ENCODE peak calls at places on chromosomes 6 and 20, in five cellular contexts. One of them, this sample, is unnamed.

GRCh38 chr6:24949020-24949569 is 13.3 kb upstream of the RIPOR2 start:
- DNase-seq in CD8-positive, alpha-beta T cell: peak
- DNase-seq in aorta: no peak
- DNase-seq in activated CD4-positive, alpha-beta T cell treated with anti-CD3 and anti-CD28 coated beads, Interleukin-2, amount 10 ng/mL, durations not matched to agents 7 days and 5 days: peak
- DNase-seq in retinal pigment epithelial cell: no peak
- DNase-seq in this sample: no peak

GRCh38 chr6:70221025-70221714 is 81.7 kb downstream of the COL9A1 start:
- DNase-seq in CD8-positive, alpha-beta T cell: no peak
- DNase-seq in aorta: no peak
- DNase-seq in activated CD4-positive, alpha-beta T cell treated with anti-CD3 and anti-CD28 coated beads, Interleukin-2, amount 10 ng/mL, durations not matched to agents 7 days and 5 days: no peak
- DNase-seq in retinal pigment epithelial cell: no peak
- DNase-seq in this sample: peak

GRCh38 chr20:53597521-53598120 is 4.0 kb upstream of the ZNF217 start:
- DNase-seq in CD8-positive, alpha-beta T cell: no peak
- DNase-seq in aorta: no peak
- DNase-seq in activated CD4-positive, alpha-beta T cell treated with anti-CD3 and anti-CD28 coated beads, Interleukin-2, amount 10 ng/mL, durations not matched to agents 7 days and 5 days: no peak
- DNase-seq in retinal pigment epithelial cell: no peak
- DNase-seq in this sample: no peak

GRCh38 chr20:47274449-47275108 is 81.9 kb downstream of the ZMYND8 start:
- DNase-seq in CD8-positive, alpha-beta T cell: no peak
- DNase-seq in aorta: no peak
- DNase-seq in activated CD4-positive, alpha-beta T cell treated with anti-CD3 and anti-CD28 coated beads, Interleukin-2, amount 10 ng/mL, durations not matched to agents 7 days and 5 days: peak
- DNase-seq in retinal pigment epithelial cell: peak
- DNase-seq in this sample: peak

GRCh38 chr6:10412948-10413849 is 1.7 kb downstream of the TFAP2A start:
- DNase-seq in CD8-positive, alpha-beta T cell: no peak
- DNase-seq in aorta: no peak
- DNase-seq in activated CD4-positive, alpha-beta T cell treated with anti-CD3 and anti-CD28 coated beads, Interleukin-2, amount 10 ng/mL, durations not matched to agents 7 days and 5 days: no peak
- DNase-seq in retinal pigment epithelial cell: no peak
- DNase-seq in this sample: no peak

GRCh38 chr20:42531675-42531985 is 658.1 kb downstream of the PTPRT start:
- DNase-seq in CD8-positive, alpha-beta T cell: no peak
- DNase-seq in aorta: no peak
- DNase-seq in activated CD4-positive, alpha-beta T cell treated with anti-CD3 and anti-CD28 coated beads, Interleukin-2, amount 10 ng/mL, durations not matched to agents 7 days and 5 days: no peak
- DNase-seq in retinal pigment epithelial cell: no peak
- DNase-seq in this sample: no peak

GRCh38 chr6:53728570-53729194 is 63.1 kb upstream of the KLHL31 start:
- DNase-seq in CD8-positive, alpha-beta T cell: peak
- DNase-seq in aorta: no peak
- DNase-seq in activated CD4-positive, alpha-beta T cell treated with anti-CD3 and anti-CD28 coated beads, Interleukin-2, amount 10 ng/mL, durations not matched to agents 7 days and 5 days: peak
- DNase-seq in retinal pigment epithelial cell: no peak
- DNase-seq in this sample: peak

GRCh38 chr6:51514396-51515051 is 572.9 kb downstream of the PKHD1 start:
- DNase-seq in CD8-positive, alpha-beta T cell: no peak
- DNase-seq in aorta: no peak
- DNase-seq in activated CD4-positive, alpha-beta T cell treated with anti-CD3 and anti-CD28 coated beads, Interleukin-2, amount 10 ng/mL, durations not matched to agents 7 days and 5 days: no peak
- DNase-seq in retinal pigment epithelial cell: peak
- DNase-seq in this sample: no peak

GRCh38 chr20:34311118-34312023 is 8.2 kb upstream of the AHCY start:
- DNase-seq in CD8-positive, alpha-beta T cell: no peak
- DNase-seq in aorta: peak
- DNase-seq in activated CD4-positive, alpha-beta T cell treated with anti-CD3 and anti-CD28 coated beads, Interleukin-2, amount 10 ng/mL, durations not matched to agents 7 days and 5 days: no peak
- DNase-seq in retinal pigment epithelial cell: no peak
- DNase-seq in this sample: no peak

GRCh38 chr6:100300221-100300736 is 164.4 kb downstream of the SIM1 start:
- DNase-seq in CD8-positive, alpha-beta T cell: no peak
- DNase-seq in aorta: no peak
- DNase-seq in activated CD4-positive, alpha-beta T cell treated with anti-CD3 and anti-CD28 coated beads, Interleukin-2, amount 10 ng/mL, durations not matched to agents 7 days and 5 days: no peak
- DNase-seq in retinal pigment epithelial cell: peak
- DNase-seq in this sample: no peak

GRCh38 chr6:37624121-37624520 is 73.6 kb downstream of the MDGA1 start:
- DNase-seq in CD8-positive, alpha-beta T cell: no peak
- DNase-seq in aorta: no peak
- DNase-seq in activated CD4-positive, alpha-beta T cell treated with anti-CD3 and anti-CD28 coated beads, Interleukin-2, amount 10 ng/mL, durations not matched to agents 7 days and 5 days: no peak
- DNase-seq in retinal pigment epithelial cell: no peak
- DNase-seq in this sample: no peak

GRCh38 chr20:1299522-1299921 is 29.4 kb downstream of the SDCBP2 start:
- DNase-seq in CD8-positive, alpha-beta T cell: no peak
- DNase-seq in aorta: peak
- DNase-seq in activated CD4-positive, alpha-beta T cell treated with anti-CD3 and anti-CD28 coated beads, Interleukin-2, amount 10 ng/mL, durations not matched to agents 7 days and 5 days: peak
- DNase-seq in retinal pigment epithelial cell: no peak
- DNase-seq in this sample: no peak

GRCh38 chr6:155311076-155311475 is 3.2 kb downstream of the TFB1M start:
- DNase-seq in CD8-positive, alpha-beta T cell: no peak
- DNase-seq in aorta: no peak
- DNase-seq in activated CD4-positive, alpha-beta T cell treated with anti-CD3 and anti-CD28 coated beads, Interleukin-2, amount 10 ng/mL, durations not matched to agents 7 days and 5 days: no peak
- DNase-seq in retinal pigment epithelial cell: peak
- DNase-seq in this sample: no peak

GRCh38 chr20:44619294-44619693 is 32.2 kb downstream of the ADA start:
- DNase-seq in CD8-positive, alpha-beta T cell: no peak
- DNase-seq in aorta: no peak
- DNase-seq in activated CD4-positive, alpha-beta T cell treated with anti-CD3 and anti-CD28 coated beads, Interleukin-2, amount 10 ng/mL, durations not matched to agents 7 days and 5 days: no peak
- DNase-seq in retinal pigment epithelial cell: no peak
- DNase-seq in this sample: no peak

GRCh38 chr6:21476054-21476552 is 117.4 kb upstream of the SOX4 start:
- DNase-seq in CD8-positive, alpha-beta T cell: no peak
- DNase-seq in aorta: no peak
- DNase-seq in activated CD4-positive, alpha-beta T cell treated with anti-CD3 and anti-CD28 coated beads, Interleukin-2, amount 10 ng/mL, durations not matched to agents 7 days and 5 days: no peak
- DNase-seq in retinal pigment epithelial cell: no peak
- DNase-seq in this sample: no peak

GRCh38 chr6:16901777-16902176 is 140.5 kb upstream of the ATXN1 start:
- DNase-seq in CD8-positive, alpha-beta T cell: no peak
- DNase-seq in aorta: peak
- DNase-seq in activated CD4-positive, alpha-beta T cell treated with anti-CD3 and anti-CD28 coated beads, Interleukin-2, amount 10 ng/mL, durations not matched to agents 7 days and 5 days: no peak
- DNase-seq in retinal pigment epithelial cell: no peak
- DNase-seq in this sample: peak

GRCh38 chr6:44722736-44723135 is 335.2 kb downstream of the CDC5L start:
- DNase-seq in CD8-positive, alpha-beta T cell: no peak
- DNase-seq in aorta: no peak
- DNase-seq in activated CD4-positive, alpha-beta T cell treated with anti-CD3 and anti-CD28 coated beads, Interleukin-2, amount 10 ng/mL, durations not matched to agents 7 days and 5 days: no peak
- DNase-seq in retinal pigment epithelial cell: no peak
- DNase-seq in this sample: no peak

GRCh38 chr6:138692058-138692977 is 81.3 kb upstream of the CCDC28A start:
- DNase-seq in CD8-positive, alpha-beta T cell: peak
- DNase-seq in aorta: peak
- DNase-seq in activated CD4-positive, alpha-beta T cell treated with anti-CD3 and anti-CD28 coated beads, Interleukin-2, amount 10 ng/mL, durations not matched to agents 7 days and 5 days: peak
- DNase-seq in retinal pigment epithelial cell: peak
- DNase-seq in this sample: peak

GRCh38 chr6:150368762-150369161 is at the start of gene IYD:
- DNase-seq in CD8-positive, alpha-beta T cell: no peak
- DNase-seq in aorta: no peak
- DNase-seq in activated CD4-positive, alpha-beta T cell treated with anti-CD3 and anti-CD28 coated beads, Interleukin-2, amount 10 ng/mL, durations not matched to agents 7 days and 5 days: no peak
- DNase-seq in retinal pigment epithelial cell: no peak
- DNase-seq in this sample: no peak

GRCh38 chr20:25250508-25250907 is 2.6 kb downstream of the PYGB start:
- DNase-seq in CD8-positive, alpha-beta T cell: no peak
- DNase-seq in aorta: no peak
- DNase-seq in activated CD4-positive, alpha-beta T cell treated with anti-CD3 and anti-CD28 coated beads, Interleukin-2, amount 10 ng/mL, durations not matched to agents 7 days and 5 days: no peak
- DNase-seq in retinal pigment epithelial cell: no peak
- DNase-seq in this sample: no peak

GRCh38 chr20:53867741-53868351 is 202.5 kb downstream of the BCAS1 start:
- DNase-seq in CD8-positive, alpha-beta T cell: no peak
- DNase-seq in aorta: no peak
- DNase-seq in activated CD4-positive, alpha-beta T cell treated with anti-CD3 and anti-CD28 coated beads, Interleukin-2, amount 10 ng/mL, durations not matched to agents 7 days and 5 days: no peak
- DNase-seq in retinal pigment epithelial cell: no peak
- DNase-seq in this sample: no peak

GRCh38 chr6:33123732-33124524 is 48.1 kb downstream of the HLA-DPB1 start:
- DNase-seq in CD8-positive, alpha-beta T cell: no peak
- DNase-seq in aorta: no peak
- DNase-seq in activated CD4-positive, alpha-beta T cell treated with anti-CD3 and anti-CD28 coated beads, Interleukin-2, amount 10 ng/mL, durations not matched to agents 7 days and 5 days: peak
- DNase-seq in retinal pigment epithelial cell: no peak
- DNase-seq in this sample: peak

GRCh38 chr6:36545767-36546663 is 1.3 kb downstream of the STK38 start:
- DNase-seq in CD8-positive, alpha-beta T cell: peak
- DNase-seq in aorta: no peak
- DNase-seq in activated CD4-positive, alpha-beta T cell treated with anti-CD3 and anti-CD28 coated beads, Interleukin-2, amount 10 ng/mL, durations not matched to agents 7 days and 5 days: peak
- DNase-seq in retinal pigment epithelial cell: no peak
- DNase-seq in this sample: peak

This sample was measured in hippocampal formation.